ENCODE peak calls at places on chromosome 2, in eight cellular contexts. One of them, this sample, is unnamed.

GRCh38 chr2:176139621-176140020 is 10.1 kb downstream of the HOXD8 start:
- DNase-seq in psoas muscle: no peak
- DNase-seq in suprapubic skin: peak
- DNase-seq in dorsolateral prefrontal cortex: no peak
- DNase-seq in HFFc6: no peak
- DNase-seq in foreskin fibroblast: no peak
- DNase-seq in brain microvascular endothelial cell: no peak
- DNase-seq in astrocyte of the spinal cord: no peak
- DNase-seq in this sample: no peak

GRCh38 chr2:40363631-40364030 is 88.3 kb downstream of the SLC8A1 start:
- DNase-seq in HFFc6: no peak
- DNase-seq in brain microvascular endothelial cell: no peak
- DNase-seq in suprapubic skin: no peak
- DNase-seq in psoas muscle: no peak
- DNase-seq in dorsolateral prefrontal cortex: no peak
- DNase-seq in foreskin fibroblast: peak
- DNase-seq in astrocyte of the spinal cord: peak
- DNase-seq in this sample: no peak

GRCh38 chr2:51084750-51085149 is 52.8 kb upstream of the NRXN1 start:
- DNase-seq in astrocyte of the spinal cord: no peak
- DNase-seq in psoas muscle: no peak
- DNase-seq in foreskin fibroblast: no peak
- DNase-seq in brain microvascular endothelial cell: no peak
- DNase-seq in suprapubic skin: no peak
- DNase-seq in HFFc6: no peak
- DNase-seq in dorsolateral prefrontal cortex: no peak
- DNase-seq in this sample: no peak

GRCh38 chr2:95357717-95358280 is 44.7 kb upstream of the FAHD2A start:
- DNase-seq in suprapubic skin: no peak
- DNase-seq in astrocyte of the spinal cord: no peak
- DNase-seq in foreskin fibroblast: no peak
- DNase-seq in brain microvascular endothelial cell: no peak
- DNase-seq in dorsolateral prefrontal cortex: peak
- DNase-seq in HFFc6: no peak
- DNase-seq in psoas muscle: no peak
- DNase-seq in this sample: no peak

GRCh38 chr2:56077352-56077915 is 106.4 kb upstream of the CCDC85A start:
- DNase-seq in psoas muscle: no peak
- DNase-seq in suprapubic skin: no peak
- DNase-seq in HFFc6: peak
- DNase-seq in foreskin fibroblast: peak
- DNase-seq in astrocyte of the spinal cord: peak
- DNase-seq in brain microvascular endothelial cell: no peak
- DNase-seq in dorsolateral prefrontal cortex: no peak
- DNase-seq in this sample: peak

GRCh38 chr2:831638-832037 is 119.0 kb upstream of the SNTG2 start:
- DNase-seq in dorsolateral prefrontal cortex: no peak
- DNase-seq in suprapubic skin: no peak
- DNase-seq in foreskin fibroblast: no peak
- DNase-seq in astrocyte of the spinal cord: no peak
- DNase-seq in brain microvascular endothelial cell: no peak
- DNase-seq in psoas muscle: no peak
- DNase-seq in HFFc6: no peak
- DNase-seq in this sample: no peak

GRCh38 chr2:131425191-131426021 is 50.5 kb upstream of the TUBA3D start:
- DNase-seq in suprapubic skin: no peak
- DNase-seq in foreskin fibroblast: peak
- DNase-seq in astrocyte of the spinal cord: no peak
- DNase-seq in brain microvascular endothelial cell: no peak
- DNase-seq in HFFc6: no peak
- DNase-seq in psoas muscle: no peak
- DNase-seq in dorsolateral prefrontal cortex: no peak
- DNase-seq in this sample: peak

GRCh38 chr2:164948540-164948939 is 6.8 kb downstream of the SLC38A11 start:
- DNase-seq in psoas muscle: no peak
- DNase-seq in suprapubic skin: no peak
- DNase-seq in brain microvascular endothelial cell: no peak
- DNase-seq in HFFc6: no peak
- DNase-seq in dorsolateral prefrontal cortex: no peak
- DNase-seq in foreskin fibroblast: no peak
- DNase-seq in astrocyte of the spinal cord: no peak
- DNase-seq in this sample: no peak

GRCh38 chr2:96536445-96537065 is at the start of gene ARID5A:
- DNase-seq in dorsolateral prefrontal cortex: peak
- DNase-seq in suprapubic skin: peak
- DNase-seq in brain microvascular endothelial cell: peak
- DNase-seq in HFFc6: peak
- DNase-seq in astrocyte of the spinal cord: peak
- DNase-seq in foreskin fibroblast: peak
- DNase-seq in psoas muscle: peak
- DNase-seq in this sample: peak
- TF ChIP-seq CTCF in dorsolateral prefrontal cortex: peak
- TF ChIP-seq CTCF in suprapubic skin: peak
- TF ChIP-seq CTCF in brain microvascular endothelial cell: peak
- TF ChIP-seq CTCF in HFFc6: peak
- TF ChIP-seq CTCF in astrocyte of the spinal cord: peak
- TF ChIP-seq CTCF in foreskin fibroblast: peak
- TF ChIP-seq CTCF in psoas muscle: peak
- TF ChIP-seq CTCF in this sample: peak

GRCh38 chr2:203238711-203239526 is at the start of gene CYP20A1:
- DNase-seq in astrocyte of the spinal cord: peak
- DNase-seq in suprapubic skin: peak
- DNase-seq in psoas muscle: peak
- DNase-seq in foreskin fibroblast: peak
- DNase-seq in dorsolateral prefrontal cortex: peak
- DNase-seq in HFFc6: peak
- DNase-seq in brain microvascular endothelial cell: peak
- DNase-seq in this sample: peak
- TF ChIP-seq CTCF in astrocyte of the spinal cord: peak
- TF ChIP-seq CTCF in suprapubic skin: no peak
- TF ChIP-seq CTCF in psoas muscle: peak
- TF ChIP-seq CTCF in foreskin fibroblast: peak
- TF ChIP-seq CTCF in dorsolateral prefrontal cortex: peak
- TF ChIP-seq CTCF in HFFc6: peak
- TF ChIP-seq CTCF in brain microvascular endothelial cell: peak
- TF ChIP-seq CTCF in this sample: peak

GRCh38 chr2:124915567-124915966 is 890.5 kb downstream of the CNTNAP5 start:
- DNase-seq in HFFc6: no peak
- DNase-seq in foreskin fibroblast: no peak
- DNase-seq in dorsolateral prefrontal cortex: no peak
- DNase-seq in suprapubic skin: no peak
- DNase-seq in brain microvascular endothelial cell: no peak
- DNase-seq in astrocyte of the spinal cord: no peak
- DNase-seq in psoas muscle: no peak
- DNase-seq in this sample: no peak
- TF ChIP-seq CTCF in HFFc6: no peak
- TF ChIP-seq CTCF in foreskin fibroblast: no peak
- TF ChIP-seq CTCF in dorsolateral prefrontal cortex: no peak
- TF ChIP-seq CTCF in suprapubic skin: no peak
- TF ChIP-seq CTCF in brain microvascular endothelial cell: no peak
- TF ChIP-seq CTCF in astrocyte of the spinal cord: no peak
- TF ChIP-seq CTCF in psoas muscle: no peak
- TF ChIP-seq CTCF in this sample: no peak

DNA sequence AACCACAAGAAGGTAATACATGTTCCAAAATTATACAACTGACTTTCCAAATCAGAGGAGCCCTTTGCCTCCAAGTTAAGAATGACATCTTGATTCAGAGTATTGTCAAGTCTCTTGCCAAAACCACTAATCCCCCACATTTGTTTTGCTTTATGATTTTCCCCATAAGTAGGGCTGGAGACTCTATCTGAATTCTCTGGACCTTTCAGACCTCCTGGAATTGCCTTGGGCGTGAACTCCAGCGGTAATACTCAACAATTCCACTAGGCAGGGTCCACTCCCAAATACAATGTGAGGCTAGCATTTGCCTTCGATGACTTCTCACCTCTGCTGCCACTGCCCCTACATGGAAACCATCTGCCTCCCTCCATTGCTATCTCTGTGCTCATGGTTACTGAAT is 8.6 kb downstream of the COL4A4 start:
- DNase-seq in psoas muscle: no peak
- DNase-seq in dorsolateral prefrontal cortex: no peak
- DNase-seq in suprapubic skin: no peak
- DNase-seq in HFFc6: no peak
- DNase-seq in astrocyte of the spinal cord: no peak
- DNase-seq in foreskin fibroblast: peak
- DNase-seq in brain microvascular endothelial cell: no peak
- DNase-seq in this sample: no peak
- TF ChIP-seq CTCF in psoas muscle: no peak
- TF ChIP-seq CTCF in dorsolateral prefrontal cortex: no peak
- TF ChIP-seq CTCF in suprapubic skin: no peak
- TF ChIP-seq CTCF in HFFc6: peak
- TF ChIP-seq CTCF in astrocyte of the spinal cord: no peak
- TF ChIP-seq CTCF in foreskin fibroblast: no peak
- TF ChIP-seq CTCF in brain microvascular endothelial cell: no peak
- TF ChIP-seq CTCF in this sample: no peak

DNA sequence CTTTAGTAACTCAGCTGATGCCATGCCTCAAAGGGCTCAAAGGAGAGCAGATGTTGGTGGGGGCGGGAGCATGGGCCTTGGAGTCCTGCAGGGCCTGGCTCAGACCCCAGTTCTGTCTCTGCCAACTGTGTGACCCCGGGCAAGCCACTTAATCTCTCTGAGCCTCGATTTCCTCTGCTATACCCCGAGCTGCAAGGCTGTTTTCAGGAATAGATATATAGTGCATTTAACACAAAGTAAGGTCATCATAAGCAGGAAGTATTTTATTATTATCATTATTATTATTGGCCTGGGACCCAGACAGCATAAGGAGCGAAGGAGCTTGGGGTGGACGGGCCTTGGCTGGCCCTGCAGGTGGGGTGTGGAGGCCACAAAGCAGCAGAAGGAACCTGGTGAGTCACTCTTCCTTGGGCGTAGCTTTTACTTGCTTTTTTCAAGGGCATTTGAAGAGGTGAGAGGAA is 162.7 kb downstream of the INHBB start:
- DNase-seq in suprapubic skin: peak
- DNase-seq in astrocyte of the spinal cord: peak
- DNase-seq in HFFc6: no peak
- DNase-seq in foreskin fibroblast: no peak
- DNase-seq in dorsolateral prefrontal cortex: peak
- DNase-seq in psoas muscle: no peak
- DNase-seq in brain microvascular endothelial cell: peak
- DNase-seq in this sample: no peak
- TF ChIP-seq CTCF in suprapubic skin: no peak
- TF ChIP-seq CTCF in astrocyte of the spinal cord: no peak
- TF ChIP-seq CTCF in HFFc6: no peak
- TF ChIP-seq CTCF in foreskin fibroblast: no peak
- TF ChIP-seq CTCF in dorsolateral prefrontal cortex: no peak
- TF ChIP-seq CTCF in psoas muscle: no peak
- TF ChIP-seq CTCF in brain microvascular endothelial cell: peak
- TF ChIP-seq CTCF in this sample: no peak

DNA sequence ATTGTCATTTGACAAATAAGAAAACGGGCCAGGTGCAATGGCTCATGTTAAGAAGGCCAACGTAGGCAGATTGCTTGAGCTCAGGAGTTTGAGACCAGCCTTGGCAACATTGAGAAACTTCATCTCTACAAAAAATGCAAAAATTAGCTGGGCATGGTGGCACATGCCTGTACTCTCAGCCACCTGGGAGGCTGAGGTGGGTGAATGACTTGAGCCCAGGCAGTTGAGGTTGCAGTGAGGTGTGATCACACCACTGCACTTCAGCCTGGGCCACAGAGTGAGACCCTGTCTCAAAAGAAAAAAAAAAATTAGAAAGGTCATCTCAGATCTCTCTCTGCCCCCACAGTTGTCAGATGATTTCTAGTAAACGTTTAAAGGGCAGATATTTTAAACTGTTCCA is 4.4 kb downstream of the SESTD1 start:
- DNase-seq in HFFc6: no peak
- DNase-seq in psoas muscle: no peak
- DNase-seq in brain microvascular endothelial cell: no peak
- DNase-seq in foreskin fibroblast: no peak
- DNase-seq in dorsolateral prefrontal cortex: no peak
- DNase-seq in astrocyte of the spinal cord: no peak
- DNase-seq in suprapubic skin: no peak
- DNase-seq in this sample: no peak
- TF ChIP-seq CTCF in HFFc6: no peak
- TF ChIP-seq CTCF in psoas muscle: no peak
- TF ChIP-seq CTCF in brain microvascular endothelial cell: no peak
- TF ChIP-seq CTCF in foreskin fibroblast: no peak
- TF ChIP-seq CTCF in dorsolateral prefrontal cortex: no peak
- TF ChIP-seq CTCF in astrocyte of the spinal cord: no peak
- TF ChIP-seq CTCF in suprapubic skin: no peak
- TF ChIP-seq CTCF in this sample: no peak

GRCh38 chr2:37281916-37282315 is 42.7 kb downstream of the PRKD3 start:
- DNase-seq in astrocyte of the spinal cord: no peak
- DNase-seq in brain microvascular endothelial cell: no peak
- DNase-seq in foreskin fibroblast: no peak
- DNase-seq in dorsolateral prefrontal cortex: no peak
- DNase-seq in suprapubic skin: no peak
- DNase-seq in psoas muscle: no peak
- DNase-seq in HFFc6: no peak
- DNase-seq in this sample: no peak
- TF ChIP-seq CTCF in astrocyte of the spinal cord: peak
- TF ChIP-seq CTCF in brain microvascular endothelial cell: no peak
- TF ChIP-seq CTCF in foreskin fibroblast: no peak
- TF ChIP-seq CTCF in dorsolateral prefrontal cortex: no peak
- TF ChIP-seq CTCF in suprapubic skin: no peak
- TF ChIP-seq CTCF in psoas muscle: no peak
- TF ChIP-seq CTCF in HFFc6: peak
- TF ChIP-seq CTCF in this sample: no peak

DNA sequence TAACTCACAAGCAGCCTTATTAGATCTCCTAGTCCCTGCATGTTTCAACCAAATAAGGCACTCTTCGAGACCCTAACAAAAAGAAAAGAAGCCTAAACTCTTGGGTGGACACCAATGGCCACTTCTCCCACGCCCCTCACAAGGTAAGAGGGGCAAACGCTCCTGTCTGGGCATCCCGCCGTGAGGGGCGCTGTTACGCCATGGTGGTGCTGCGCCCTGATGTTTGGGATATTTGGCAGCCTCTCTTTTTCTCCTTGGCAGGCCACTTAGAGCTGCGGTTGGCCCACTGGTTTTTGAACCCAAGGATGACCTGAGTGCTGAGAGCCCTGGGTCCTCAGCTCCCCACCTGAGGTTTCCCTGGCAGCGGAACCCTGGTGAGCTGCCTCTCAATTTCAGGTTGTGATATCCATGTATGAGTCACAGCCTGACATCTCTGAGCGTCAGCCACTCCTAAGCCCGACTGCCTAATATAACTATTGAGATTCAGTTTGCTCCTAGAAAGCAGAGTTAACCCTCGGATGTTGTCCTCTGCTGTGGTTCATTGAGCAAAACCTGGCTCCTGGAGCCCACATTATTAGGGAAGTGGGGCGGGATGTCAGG is 103.3 kb downstream of the COL6A3 start:
- DNase-seq in foreskin fibroblast: no peak
- DNase-seq in dorsolateral prefrontal cortex: no peak
- DNase-seq in brain microvascular endothelial cell: peak
- DNase-seq in suprapubic skin: no peak
- DNase-seq in psoas muscle: no peak
- DNase-seq in astrocyte of the spinal cord: peak
- DNase-seq in HFFc6: no peak
- DNase-seq in this sample: no peak
- TF ChIP-seq CTCF in foreskin fibroblast: no peak
- TF ChIP-seq CTCF in dorsolateral prefrontal cortex: no peak
- TF ChIP-seq CTCF in brain microvascular endothelial cell: peak
- TF ChIP-seq CTCF in suprapubic skin: no peak
- TF ChIP-seq CTCF in psoas muscle: no peak
- TF ChIP-seq CTCF in astrocyte of the spinal cord: no peak
- TF ChIP-seq CTCF in HFFc6: no peak
- TF ChIP-seq CTCF in this sample: no peak

This sample was measured in neural crest cell.